ENCODE peak calls at places on chromosomes 4 and X, in eight cellular contexts. Y, A, W, H, J, C, F and U are unnamed samples. For H3K27me3, the result is how much of the 10 kb centered on the place peaks cover.

GRCh38 chr4:168511780-168512467 is 15.1 kb downstream of the PALLD start:
- DNase-seq in Y (no peak), A (no peak), W (no peak), H (peak), J (no peak), C (no peak), F (no peak), U (peak)

GRCh38 chrX:152798945-152799344 is 29.5 kb upstream of the MAGEA6 start:
- DNase-seq in Y (no peak), A (no peak), W (no peak), H (no peak), J (no peak), C (no peak), F (no peak), U (no peak)

GRCh38 chr4:158729716-158730559 is 6.7 kb upstream of the PPID start:
- DNase-seq in Y (no peak), A (peak), W (peak), H (peak), J (peak), C (no peak), F (peak), U (peak)

GRCh38 chrX:27815209-27815608 is 7.4 kb downstream of the MAGEB10 start:
- DNase-seq in Y (no peak), A (peak), W (no peak), H (no peak), J (peak), C (no peak), F (no peak), U (no peak)

GRCh38 chrX:73930300-73930699 is 367.3 kb downstream of the CHIC1 start:
- DNase-seq in Y (no peak), A (no peak), W (no peak), H (no peak), J (no peak), C (no peak), F (no peak), U (no peak)

GRCh38 chr4:20249333-20249732 is 2.4 kb upstream of the SLIT2 start:
- DNase-seq in Y (no peak), A (no peak), W (peak), H (no peak), J (peak), C (no peak), F (no peak), U (no peak)

GRCh38 chr4:170697845-170698244 is 608.1 kb upstream of the AADAT start:
- DNase-seq in Y (no peak), A (no peak), W (no peak), H (no peak), J (no peak), C (no peak), F (no peak), U (no peak)

GRCh38 chr4:23202712-23203247 is 510.0 kb downstream of the GBA3 start:
- DNase-seq in Y (no peak), A (no peak), W (no peak), H (no peak), J (no peak), C (no peak), F (no peak), U (no peak)

GRCh38 chr4:168480991-168481588 is 798 bp upstream of the DDX60L start:
- DNase-seq in Y (no peak), A (peak), W (no peak), H (peak), J (peak), C (no peak), F (no peak), U (peak)

GRCh38 chrX:39645059-39645895 is 452.5 kb downstream of the BCOR start:
- DNase-seq in Y (no peak), A (peak), W (no peak), H (no peak), J (peak), C (peak), F (peak), U (no peak)

GRCh38 chr4:44425614-44426208 is 22.9 kb downstream of the KCTD8 start:
- DNase-seq in Y (no peak), A (peak), W (peak), H (no peak), J (no peak), C (no peak), F (no peak), U (no peak)

GRCh38 chr4:153212755-153213154 is 8.5 kb downstream of the TRIM2 start:
- DNase-seq in Y (no peak), A (no peak), W (no peak), H (no peak), J (no peak), C (no peak), F (no peak), U (no peak)

GRCh38 chrX:97027384-97027922 is 143.7 kb downstream of the RPA4 start:
- DNase-seq in Y (no peak), A (no peak), W (no peak), H (no peak), J (peak), C (no peak), F (no peak), U (no peak)

GRCh38 chr4:72366601-72367000 is 202.4 kb downstream of the ADAMTS3 start:
- DNase-seq in Y (no peak), A (no peak), W (no peak), H (no peak), J (no peak), C (no peak), F (no peak), U (no peak)

GRCh38 chr4:27023366-27023765 is 162.7 kb downstream of the STIM2 start:
- DNase-seq in Y (no peak), A (no peak), W (no peak), H (no peak), J (no peak), C (no peak), F (no peak), U (no peak)

GRCh38 chr4:80184791-80185756 is 12.2 kb upstream of the PRDM8 start:
- DNase-seq in Y (no peak), A (peak), W (peak), H (no peak), J (no peak), C (no peak), F (no peak), U (no peak)

GRCh38 chr4:112378858-112379257 is 81.7 kb downstream of the ALPK1 start:
- DNase-seq in Y (no peak), A (no peak), W (no peak), H (no peak), J (no peak), C (no peak), F (no peak), U (no peak)

GRCh38 chr4:123361195-123361861 is 35.3 kb upstream of the SPRY1 start:
- DNase-seq in Y (no peak), A (peak), W (no peak), H (no peak), J (peak), C (no peak), F (no peak), U (no peak)

GRCh38 chrX:49137492-49137891 is 14.0 kb upstream of the GPKOW start:
- DNase-seq in Y (no peak), A (no peak), W (no peak), H (no peak), J (no peak), C (no peak), F (no peak), U (no peak)

GRCh38 chrX:133670394-133670793 is 255.1 kb upstream of the GPC4 start:
- DNase-seq in Y (no peak), A (no peak), W (peak), H (no peak), J (peak), C (no peak), F (no peak), U (no peak)

GRCh38 chr4:83075696-83076095 is 38.8 kb downstream of the PLAC8 start:
- DNase-seq in Y (no peak), A (no peak), W (no peak), H (no peak), J (peak), C (no peak), F (no peak), U (no peak)

GRCh38 chr4:101315786-101316185 is 31.5 kb downstream of the PPP3CA start:
- DNase-seq in Y (no peak), A (no peak), W (no peak), H (no peak), J (no peak), C (no peak), F (no peak), U (no peak)

GRCh38 chr4:112152496-112152895 is 7.2 kb downstream of the FAM241A start:
- DNase-seq in Y (no peak), A (no peak), W (no peak), H (no peak), J (no peak), C (no peak), F (no peak), U (no peak)

GRCh38 chrX:57172544-57172943 is 35.3 kb upstream of the SPIN2A start:
- DNase-seq in Y (no peak), A (peak), W (no peak), H (no peak), J (no peak), C (no peak), F (no peak), U (no peak)

GRCh38 chr4:52051615-52052474 is 741 bp downstream of the SPATA18 start:
- DNase-seq in Y (peak), A (peak), W (peak), H (no peak), J (peak), C (peak), F (peak), U (no peak)

GRCh38 chr4:138242830-138243149 is 641 bp upstream of the SLC7A11 start:
- DNase-seq in Y (no peak), A (no peak), W (no peak), H (no peak), J (no peak), C (no peak), F (no peak), U (no peak)

GRCh38 chr4:149164282-149164681 is 651.4 kb downstream of the IQCM start:
- DNase-seq in Y (no peak), A (peak), W (peak), H (no peak), J (peak), C (no peak), F (no peak), U (no peak)

GRCh38 chr4:151798678-151799416 is 38.0 kb upstream of the GATB start:
- DNase-seq in Y (no peak), A (no peak), W (no peak), H (no peak), J (no peak), C (no peak), F (no peak), U (no peak)

GRCh38 chr4:27518876-27519275 is 658.2 kb downstream of the STIM2 start:
- DNase-seq in Y (no peak), A (no peak), W (no peak), H (no peak), J (no peak), C (no peak), F (no peak), U (no peak)

GRCh38 chrX:12814434-12814833 is 23.2 kb downstream of the PRPS2 start:
- DNase-seq in Y (no peak), A (no peak), W (peak), H (no peak), J (no peak), C (no peak), F (no peak), U (peak)

GRCh38 chr4:183801460-183802168 is 103.5 kb upstream of the STOX2 start:
- DNase-seq in Y (peak), A (no peak), W (no peak), H (no peak), J (no peak), C (peak), F (no peak), U (no peak)

GRCh38 chrX:25023908-25024307 is 8.1 kb upstream of the ARX start:
- DNase-seq in Y (no peak), A (no peak), W (no peak), H (no peak), J (no peak), C (no peak), F (no peak), U (no peak)

GRCh38 chrX:25019707-25020390 is 4.1 kb upstream of the ARX start:
- DNase-seq in Y (no peak), A (no peak), W (no peak), H (no peak), J (no peak), C (no peak), F (no peak), U (no peak)

GRCh38 chrX:25020391-25021131 is 4.8 kb upstream of the ARX start:
- DNase-seq in Y (no peak), A (no peak), W (peak), H (no peak), J (no peak), C (no peak), F (no peak), U (no peak)

GRCh38 chrX:25021132-25021498 is 5.3 kb upstream of the ARX start:
- DNase-seq in Y (no peak), A (no peak), W (no peak), H (no peak), J (no peak), C (no peak), F (no peak), U (no peak)

DNA sequence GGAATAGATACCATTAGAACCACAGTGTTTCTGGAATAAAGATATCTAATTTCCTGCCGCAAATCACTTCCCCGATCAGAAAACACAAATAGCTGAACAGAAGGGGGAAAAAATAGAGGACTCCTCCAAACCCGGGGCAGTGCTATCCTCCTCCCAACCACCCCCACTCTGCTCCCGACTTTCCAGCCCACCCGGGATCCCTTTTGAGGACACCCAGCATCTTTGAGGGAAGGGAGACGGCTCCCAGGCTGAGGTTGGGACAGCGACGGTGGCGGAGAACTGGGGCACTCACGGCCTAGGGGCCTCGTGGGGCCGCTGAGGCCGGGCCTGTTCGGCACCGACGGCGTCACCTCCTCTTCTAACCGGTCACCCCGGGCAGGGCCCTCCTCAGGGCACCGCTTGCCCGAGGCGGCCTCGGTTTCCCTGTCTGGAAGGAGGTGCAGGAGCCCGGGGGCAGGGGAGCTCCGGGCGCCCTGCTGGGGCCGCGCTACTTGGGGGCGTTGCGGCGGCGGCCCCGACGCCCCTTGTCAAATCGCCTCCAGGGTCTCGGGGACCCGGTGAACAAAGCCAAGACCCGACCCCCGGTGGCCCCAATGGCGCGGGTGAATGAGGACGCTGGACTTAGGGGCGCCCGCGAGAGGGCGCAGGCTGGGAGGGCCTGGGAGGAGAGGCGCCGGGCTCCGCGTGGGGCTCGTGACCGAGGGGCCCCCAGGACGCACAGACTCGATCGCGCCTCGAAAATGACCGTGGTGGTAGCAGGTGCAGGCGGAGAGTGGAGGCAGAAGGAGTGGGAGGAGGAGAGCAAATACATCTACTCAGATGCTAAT is 6.9 kb upstream of the ARX start:
- DNase-seq in Y (no peak), A (no peak), W (no peak), H (no peak), J (no peak), C (no peak), F (no peak), U (no peak)
- H3K27me3 ChIP-seq in Y (half or more), A (under half), W (half or more), H (under half), J (half or more), C (half or more), F (under half), U (under half)

DNA sequence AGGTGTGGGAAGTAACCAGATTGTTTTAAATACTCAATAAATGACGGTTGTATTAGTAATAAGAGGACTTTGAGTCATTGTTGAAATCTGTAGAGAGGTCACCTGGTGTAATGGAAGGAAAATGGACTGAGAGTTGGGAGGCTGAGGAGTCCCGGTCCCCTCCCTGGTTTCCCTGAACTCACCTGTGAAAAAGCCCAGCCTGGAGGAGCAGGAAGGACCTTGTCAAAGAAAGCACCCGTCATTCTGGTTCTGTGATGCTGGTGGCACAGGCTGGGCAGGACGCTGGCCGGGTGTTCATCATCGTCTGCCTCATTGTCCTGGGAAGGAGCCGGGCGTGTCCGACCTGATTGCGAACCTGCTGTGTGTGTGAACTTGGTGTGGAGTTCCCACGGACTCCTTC is 70.8 kb downstream of the SORCS2 start:
- DNase-seq in Y (no peak), A (no peak), W (no peak), H (no peak), J (no peak), C (no peak), F (no peak), U (no peak)
- H3K27me3 ChIP-seq in Y (under half), A (under half), W (under half), H (under half), J (under half), C (under half), F (under half), U (under half)

DNA sequence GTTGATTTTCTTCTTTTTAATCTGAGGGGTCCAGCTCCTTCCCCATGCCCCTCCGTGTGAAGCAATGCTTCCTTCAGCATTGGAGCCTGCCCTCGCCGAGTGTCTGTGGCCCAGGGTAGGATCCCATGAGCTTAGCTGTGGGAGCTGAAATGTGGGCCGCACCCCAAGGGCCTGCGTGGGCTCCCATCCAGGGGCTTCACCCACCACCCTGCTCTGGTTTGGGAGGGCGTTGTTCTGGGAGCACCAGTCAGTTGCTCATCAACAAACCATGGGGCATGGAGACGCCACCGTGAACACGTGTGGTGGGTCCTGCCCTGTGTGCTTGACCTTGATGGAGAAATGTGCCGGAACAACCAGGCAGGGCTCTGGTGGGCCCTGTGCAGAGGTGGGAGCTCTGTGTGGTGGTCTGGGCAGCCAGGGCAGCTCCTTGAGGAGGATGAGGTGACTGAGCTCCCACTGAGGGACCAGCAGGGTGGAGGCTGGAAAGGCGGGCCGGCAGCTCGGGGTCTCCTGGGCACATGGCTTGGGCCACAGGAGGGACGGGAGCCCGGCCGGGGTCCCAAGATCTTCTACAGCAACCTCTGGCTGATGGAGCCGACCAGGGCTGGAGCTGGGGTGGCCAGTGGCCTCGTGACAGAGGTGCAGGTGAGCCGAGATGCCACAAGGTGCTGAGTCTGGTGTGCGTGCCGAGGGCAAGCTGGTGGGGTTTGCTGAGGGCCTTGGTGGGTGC is 39.6 kb upstream of the NKX1-1 start:
- DNase-seq in Y (peak), A (no peak), W (no peak), H (no peak), J (no peak), C (no peak), F (peak), U (no peak)
- H3K27me3 ChIP-seq in Y (under half), A (under half), W (under half), H (under half), J (under half), C (under half), F (under half), U (under half)

GRCh38 chrX:132488819-132489255 is at the start of gene MBNL3:
- DNase-seq in Y (peak), A (peak), W (peak), H (peak), J (peak), C (peak), F (peak), U (peak)
- H3K27me3 ChIP-seq in Y (under half), A (under half), W (half or more), H (under half), J (under half), C (under half), F (under half), U (under half)